ENCODE peak calls at places on chromosomes 3 and 15, in eight cellular contexts. One of them, this sample, is unnamed.

GRCh38 chr15:37765809-37766208 is 168.6 kb upstream of the TMCO5A start:
- DNase-seq in neural progenitor cell: no peak
- DNase-seq in stomach: no peak
- DNase-seq in heart right ventricle: no peak
- DNase-seq in right lobe of liver: no peak
- DNase-seq in endothelial cell of umbilical vein: peak
- DNase-seq in cardiac muscle cell: no peak
- DNase-seq in A549: no peak
- DNase-seq in this sample: peak

GRCh38 chr3:12987602-12988001 is 85.6 kb downstream of the IQSEC1 start:
- DNase-seq in neural progenitor cell: no peak
- DNase-seq in stomach: no peak
- DNase-seq in heart right ventricle: no peak
- DNase-seq in right lobe of liver: no peak
- DNase-seq in endothelial cell of umbilical vein: no peak
- DNase-seq in cardiac muscle cell: no peak
- DNase-seq in A549: no peak
- DNase-seq in this sample: no peak

GRCh38 chr3:175746308-175746707 is 887.2 kb downstream of the NAALADL2 start:
- DNase-seq in neural progenitor cell: no peak
- DNase-seq in stomach: no peak
- DNase-seq in heart right ventricle: no peak
- DNase-seq in right lobe of liver: no peak
- DNase-seq in endothelial cell of umbilical vein: no peak
- DNase-seq in cardiac muscle cell: no peak
- DNase-seq in A549: no peak
- DNase-seq in this sample: no peak

GRCh38 chr15:63165166-63165859 is 8.0 kb upstream of the RPS27L start:
- DNase-seq in neural progenitor cell: no peak
- DNase-seq in stomach: no peak
- DNase-seq in heart right ventricle: no peak
- DNase-seq in right lobe of liver: no peak
- DNase-seq in endothelial cell of umbilical vein: no peak
- DNase-seq in cardiac muscle cell: no peak
- DNase-seq in A549: no peak
- DNase-seq in this sample: no peak

GRCh38 chr15:68634122-68634482 is 55.3 kb downstream of the CORO2B start:
- DNase-seq in neural progenitor cell: no peak
- DNase-seq in stomach: no peak
- DNase-seq in heart right ventricle: no peak
- DNase-seq in right lobe of liver: no peak
- DNase-seq in endothelial cell of umbilical vein: no peak
- DNase-seq in cardiac muscle cell: no peak
- DNase-seq in A549: no peak
- DNase-seq in this sample: no peak

GRCh38 chr15:44243146-44243545 is 45.4 kb upstream of the GOLM2 start:
- DNase-seq in neural progenitor cell: no peak
- DNase-seq in stomach: no peak
- DNase-seq in heart right ventricle: no peak
- DNase-seq in right lobe of liver: no peak
- DNase-seq in endothelial cell of umbilical vein: no peak
- DNase-seq in cardiac muscle cell: no peak
- DNase-seq in A549: no peak
- DNase-seq in this sample: no peak

GRCh38 chr3:13580256-13581023 is 31.5 kb downstream of the FBLN2 start:
- DNase-seq in neural progenitor cell: no peak
- DNase-seq in stomach: no peak
- DNase-seq in heart right ventricle: no peak
- DNase-seq in right lobe of liver: no peak
- DNase-seq in endothelial cell of umbilical vein: no peak
- DNase-seq in cardiac muscle cell: no peak
- DNase-seq in A549: no peak
- DNase-seq in this sample: no peak

GRCh38 chr3:157082305-157082981 is 77.5 kb downstream of the CCNL1 start:
- DNase-seq in neural progenitor cell: no peak
- DNase-seq in stomach: peak
- DNase-seq in heart right ventricle: no peak
- DNase-seq in right lobe of liver: peak
- DNase-seq in endothelial cell of umbilical vein: no peak
- DNase-seq in cardiac muscle cell: peak
- DNase-seq in A549: no peak
- DNase-seq in this sample: peak

GRCh38 chr15:91186892-91187644 is 87.0 kb downstream of the SV2B start:
- DNase-seq in neural progenitor cell: peak
- DNase-seq in stomach: no peak
- DNase-seq in heart right ventricle: no peak
- DNase-seq in right lobe of liver: no peak
- DNase-seq in endothelial cell of umbilical vein: peak
- DNase-seq in cardiac muscle cell: peak
- DNase-seq in A549: no peak
- DNase-seq in this sample: peak

DNA sequence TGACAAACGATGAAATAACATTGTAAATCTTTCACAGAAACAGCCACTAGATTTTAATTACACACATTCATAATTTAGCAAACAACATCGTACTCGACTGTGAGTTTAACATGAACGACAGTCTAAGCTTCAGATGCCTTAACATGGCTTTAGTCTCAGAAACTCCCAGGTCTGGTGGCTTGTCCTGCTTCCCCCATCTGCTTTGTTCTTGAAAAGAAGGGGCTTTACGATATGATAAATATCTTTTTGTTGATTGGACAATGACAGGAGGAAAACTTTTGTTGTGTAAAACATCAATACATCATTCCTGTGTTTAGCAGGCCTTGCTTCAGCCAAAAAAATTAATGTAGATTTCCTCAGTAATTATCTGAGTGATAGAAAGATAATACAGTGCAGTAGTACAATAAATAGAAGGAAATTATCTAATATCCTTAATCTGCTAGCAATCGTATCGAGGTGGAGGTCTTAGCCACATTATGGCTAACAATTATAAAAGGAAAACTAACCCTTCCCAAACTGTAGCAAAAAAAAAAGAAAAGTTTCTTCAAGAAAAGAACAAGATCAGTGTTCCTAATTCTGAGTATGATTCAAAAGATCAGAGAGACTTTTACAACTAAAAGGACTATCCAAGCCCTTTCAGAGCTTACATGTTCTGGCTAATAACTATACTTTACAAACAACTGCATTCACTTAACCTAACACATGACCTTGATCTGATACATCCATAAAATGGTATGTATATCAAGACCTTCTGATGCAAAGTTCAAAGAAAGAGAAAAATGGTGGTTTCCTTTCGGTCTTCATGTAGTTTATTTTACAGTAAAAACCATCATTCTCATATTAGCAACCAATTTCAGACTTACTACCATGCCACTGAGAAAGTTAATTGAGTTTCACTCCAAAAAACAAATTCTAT is 535.7 kb downstream of the FOXP1 start:
- DNase-seq in neural progenitor cell: no peak
- DNase-seq in stomach: no peak
- DNase-seq in heart right ventricle: no peak
- DNase-seq in right lobe of liver: no peak
- DNase-seq in endothelial cell of umbilical vein: peak
- DNase-seq in cardiac muscle cell: no peak
- DNase-seq in A549: no peak
- DNase-seq in this sample: no peak
- H3K27ac ChIP-seq in neural progenitor cell: no peak
- H3K27ac ChIP-seq in stomach: peak
- H3K27ac ChIP-seq in heart right ventricle: peak
- H3K27ac ChIP-seq in right lobe of liver: no peak
- H3K27ac ChIP-seq in endothelial cell of umbilical vein: peak
- H3K27ac ChIP-seq in cardiac muscle cell: no peak
- H3K27ac ChIP-seq in A549: no peak
- H3K27ac ChIP-seq in this sample: no peak

GRCh38 chr3:28853830-28854229 is 427.0 kb upstream of the RBMS3 start:
- DNase-seq in neural progenitor cell: no peak
- DNase-seq in stomach: no peak
- DNase-seq in heart right ventricle: no peak
- DNase-seq in right lobe of liver: no peak
- DNase-seq in endothelial cell of umbilical vein: peak
- DNase-seq in cardiac muscle cell: peak
- DNase-seq in A549: no peak
- DNase-seq in this sample: peak
- TF ChIP-seq CTCF in neural progenitor cell: peak
- TF ChIP-seq CTCF in stomach: no peak
- TF ChIP-seq CTCF in heart right ventricle: no peak
- TF ChIP-seq CTCF in right lobe of liver: no peak
- TF ChIP-seq CTCF in endothelial cell of umbilical vein: no peak
- TF ChIP-seq CTCF in cardiac muscle cell: no peak
- TF ChIP-seq CTCF in A549: peak
- TF ChIP-seq CTCF in this sample: no peak

GRCh38 chr3:25665646-25666136 is 984 bp upstream of the TOP2B start:
- DNase-seq in neural progenitor cell: no peak
- DNase-seq in stomach: no peak
- DNase-seq in heart right ventricle: no peak
- DNase-seq in right lobe of liver: no peak
- DNase-seq in endothelial cell of umbilical vein: no peak
- DNase-seq in cardiac muscle cell: no peak
- DNase-seq in A549: no peak
- DNase-seq in this sample: no peak
- H3K27ac ChIP-seq in neural progenitor cell: peak
- H3K27ac ChIP-seq in stomach: peak
- H3K27ac ChIP-seq in heart right ventricle: peak
- H3K27ac ChIP-seq in right lobe of liver: peak
- H3K27ac ChIP-seq in endothelial cell of umbilical vein: peak
- H3K27ac ChIP-seq in cardiac muscle cell: peak
- H3K27ac ChIP-seq in A549: peak
- H3K27ac ChIP-seq in this sample: peak

DNA sequence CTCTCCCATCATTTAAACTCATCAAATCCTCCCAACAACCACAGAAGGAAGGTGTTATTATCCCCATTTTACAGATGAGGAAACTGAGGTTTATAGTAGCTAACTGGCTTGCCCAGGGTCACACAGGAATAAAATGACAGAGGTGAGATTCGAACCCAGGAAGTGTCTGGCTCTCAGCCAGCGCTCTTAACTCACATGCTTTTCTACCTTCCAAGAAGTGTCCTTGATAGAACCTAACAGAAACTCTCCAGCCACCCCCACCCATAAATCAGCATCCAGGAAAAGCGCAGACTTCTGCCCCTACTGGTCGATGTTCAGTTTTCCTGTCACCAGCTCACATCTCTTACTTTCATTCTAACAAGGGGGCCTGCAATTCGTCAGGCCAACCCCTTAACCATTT is 51.7 kb downstream of the SPATA12 start:
- DNase-seq in neural progenitor cell: peak
- DNase-seq in stomach: no peak
- DNase-seq in heart right ventricle: no peak
- DNase-seq in right lobe of liver: no peak
- DNase-seq in endothelial cell of umbilical vein: no peak
- DNase-seq in cardiac muscle cell: peak
- DNase-seq in A549: peak
- DNase-seq in this sample: no peak
- TF ChIP-seq CTCF in neural progenitor cell: peak
- TF ChIP-seq CTCF in stomach: no peak
- TF ChIP-seq CTCF in heart right ventricle: no peak
- TF ChIP-seq CTCF in right lobe of liver: no peak
- TF ChIP-seq CTCF in endothelial cell of umbilical vein: peak
- TF ChIP-seq CTCF in cardiac muscle cell: peak
- TF ChIP-seq CTCF in A549: no peak
- TF ChIP-seq CTCF in this sample: peak

GRCh38 chr15:39925112-39925830 is 5.2 kb upstream of the GPR176 start:
- DNase-seq in neural progenitor cell: peak
- DNase-seq in stomach: no peak
- DNase-seq in heart right ventricle: no peak
- DNase-seq in right lobe of liver: no peak
- DNase-seq in endothelial cell of umbilical vein: peak
- DNase-seq in cardiac muscle cell: no peak
- DNase-seq in A549: no peak
- DNase-seq in this sample: peak
- H3K27ac ChIP-seq in neural progenitor cell: no peak
- H3K27ac ChIP-seq in stomach: no peak
- H3K27ac ChIP-seq in heart right ventricle: no peak
- H3K27ac ChIP-seq in right lobe of liver: no peak
- H3K27ac ChIP-seq in endothelial cell of umbilical vein: no peak
- H3K27ac ChIP-seq in cardiac muscle cell: no peak
- H3K27ac ChIP-seq in A549: no peak
- H3K27ac ChIP-seq in this sample: no peak

DNA sequence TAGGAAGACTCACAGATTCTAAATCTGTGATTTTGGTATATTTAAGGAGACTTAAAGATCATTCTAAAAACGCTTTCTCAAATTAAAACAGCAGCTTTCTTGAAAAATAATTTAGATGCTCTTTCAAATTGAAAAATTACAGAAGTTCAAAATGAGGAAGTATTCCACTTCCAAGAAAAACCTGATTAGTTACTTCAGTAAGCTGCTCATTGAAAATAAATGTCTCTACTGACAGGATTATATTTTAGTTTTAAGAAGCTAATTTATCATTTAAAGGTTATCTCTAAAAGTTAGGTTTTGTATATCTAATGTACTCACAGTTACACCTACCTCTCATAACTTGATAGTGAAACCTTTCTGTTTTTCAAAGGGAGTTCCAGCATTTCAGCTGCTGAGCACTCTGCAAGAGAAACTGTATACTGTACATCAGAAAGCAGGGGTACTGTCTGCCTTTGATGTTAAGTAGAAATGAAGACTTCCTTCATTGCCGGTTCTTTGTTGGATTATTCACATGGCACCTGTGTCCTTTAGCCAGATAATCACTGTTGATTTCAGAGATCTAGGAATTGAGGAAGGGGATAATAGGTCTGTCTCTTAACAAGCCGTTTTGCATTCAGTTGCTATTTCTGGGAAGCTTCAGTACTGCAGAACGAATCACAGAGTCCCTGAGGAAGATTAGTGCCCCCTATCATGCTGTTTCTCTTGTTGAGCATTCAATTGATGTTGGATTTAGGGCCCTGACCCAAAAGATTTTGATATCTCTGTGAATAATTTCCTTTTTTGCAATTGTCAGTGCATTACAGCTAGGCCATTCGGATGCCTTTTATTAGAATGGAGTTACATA is 161.7 kb downstream of the TCF12 start:
- DNase-seq in neural progenitor cell: peak
- DNase-seq in stomach: no peak
- DNase-seq in heart right ventricle: no peak
- DNase-seq in right lobe of liver: no peak
- DNase-seq in endothelial cell of umbilical vein: no peak
- DNase-seq in cardiac muscle cell: no peak
- DNase-seq in A549: no peak
- DNase-seq in this sample: no peak
- TF ChIP-seq CTCF in neural progenitor cell: peak
- TF ChIP-seq CTCF in stomach: no peak
- TF ChIP-seq CTCF in heart right ventricle: no peak
- TF ChIP-seq CTCF in right lobe of liver: no peak
- TF ChIP-seq CTCF in endothelial cell of umbilical vein: no peak
- TF ChIP-seq CTCF in cardiac muscle cell: peak
- TF ChIP-seq CTCF in A549: no peak
- TF ChIP-seq CTCF in this sample: no peak

This sample was measured in fibroblast of lung.